ENCODE peak calls at places on chromosomes 6 and 20, in eight cellular contexts. P is heart left ventricle, X is body of pancreas, Y is uterus, F is IMR-90, H is right lobe of liver, Z is esophagus squamous epithelium, Q is esophagus muscularis mucosa. V is an unnamed sample. For H3K4me1, the result is how much of the 10 kb centered on the place peaks cover.

GRCh38 chr20:4519530-4519929 is 202.2 kb upstream of the PRND start:
- DNase-seq in Y (no peak), Q (no peak), F (no peak), P (no peak), X (no peak), H (no peak), Z (no peak), V (no peak)

GRCh38 chr6:144401736-144402733 is 116.9 kb downstream of the UTRN start:
- DNase-seq in Q (no peak), F (no peak), Y (no peak), Z (no peak), P (no peak), H (no peak), X (no peak), V (no peak)

GRCh38 chr6:12313992-12314589 is 23.9 kb downstream of the EDN1 start:
- DNase-seq in Z (no peak), Q (peak), P (no peak), H (no peak), F (peak), X (peak), Y (no peak), V (no peak)

GRCh38 chr6:36460916-36461315 is 18.1 kb downstream of the KCTD20 start:
- DNase-seq in H (no peak), Z (no peak), P (no peak), Y (no peak), Q (no peak), X (no peak), F (no peak), V (no peak)

GRCh38 chr6:47434372-47435253 is 43.0 kb upstream of the CD2AP start:
- DNase-seq in H (no peak), Z (no peak), X (no peak), Q (no peak), P (no peak), Y (no peak), F (no peak), V (no peak)

GRCh38 chr6:114194362-114195343 is 148.2 kb downstream of the HS3ST5 start:
- DNase-seq in Z (no peak), X (no peak), P (peak), H (no peak), Q (no peak), F (peak), Y (no peak), V (no peak)

GRCh38 chr6:55433446-55434130 is 106.3 kb downstream of the GFRAL start:
- DNase-seq in Q (no peak), Y (no peak), X (no peak), H (no peak), Z (no peak), F (peak), P (no peak), V (no peak)

GRCh38 chr20:34452281-34452982 is 63.8 kb upstream of the DYNLRB1 start:
- DNase-seq in X (no peak), P (no peak), H (no peak), Q (no peak), Z (no peak), Y (no peak), F (peak), V (no peak)

GRCh38 chr6:75347797-75348610 is 63.4 kb upstream of the TMEM30A start:
- DNase-seq in F (peak), Y (no peak), Q (no peak), P (no peak), H (no peak), X (no peak), Z (no peak), V (no peak)

GRCh38 chr6:166596741-166597507 is 10.4 kb upstream of the RAMACL start:
- DNase-seq in X (no peak), P (no peak), H (no peak), Q (no peak), Z (no peak), F (no peak), Y (no peak), V (no peak)

GRCh38 chr6:20688710-20689500 is 154.6 kb downstream of the CDKAL1 start:
- DNase-seq in Y (no peak), F (peak), Z (no peak), P (no peak), X (no peak), Q (no peak), H (no peak), V (no peak)

GRCh38 chr6:165883851-165884640 is 221.0 kb upstream of the PDE10A start:
- DNase-seq in Q (peak), P (no peak), F (peak), X (no peak), Z (no peak), Y (no peak), H (no peak), V (no peak)

GRCh38 chr20:47642118-47642517 is 140.4 kb downstream of the NCOA3 start:
- DNase-seq in F (no peak), Y (no peak), X (no peak), H (no peak), Z (no peak), P (no peak), Q (no peak), V (no peak)

GRCh38 chr20:20143646-20144045 is 91.3 kb downstream of the CFAP61 start:
- DNase-seq in Y (no peak), Z (no peak), Q (no peak), H (no peak), F (no peak), X (no peak), P (no peak), V (no peak)

GRCh38 chr6:56370591-56371198 is 123.3 kb upstream of the COL21A1 start:
- DNase-seq in H (no peak), P (peak), F (peak), X (peak), Y (peak), Z (no peak), Q (no peak), V (no peak)

GRCh38 chr6:1222426-1223311 is 89.2 kb upstream of the FOXQ1 start:
- DNase-seq in Q (peak), X (no peak), Z (no peak), Y (no peak), F (no peak), P (peak), H (peak), V (no peak)

GRCh38 chr6:90494067-90494773 is 92.7 kb downstream of the MAP3K7 start:
- DNase-seq in Z (no peak), X (no peak), P (no peak), H (no peak), Y (no peak), Q (no peak), F (no peak), V (peak)

GRCh38 chr6:33761922-33762629 is 15.4 kb upstream of the IP6K3 start:
- DNase-seq in H (peak), Q (no peak), X (peak), Z (no peak), F (peak), Y (peak), P (peak), V (no peak)

GRCh38 chr6:36964349-36964748 is 9.8 kb downstream of the PI16 start:
- DNase-seq in Z (no peak), P (no peak), X (no peak), Y (no peak), Q (no peak), F (no peak), H (no peak), V (no peak)

GRCh38 chr6:13362432-13362831 is 34.1 kb upstream of the TBC1D7 start:
- DNase-seq in P (no peak), F (peak), Q (no peak), H (no peak), X (no peak), Y (no peak), Z (no peak), V (no peak)

GRCh38 chr20:32479012-32479411 is 106.1 kb downstream of the NOL4L start:
- DNase-seq in Z (no peak), Y (no peak), X (peak), P (no peak), Q (no peak), F (no peak), H (no peak), V (no peak)

GRCh38 chr6:170293881-170294755 is 3.2 kb upstream of the DLL1 start:
- DNase-seq in F (no peak), Q (no peak), Z (no peak), X (no peak), H (no peak), P (no peak), Y (no peak), V (no peak)

GRCh38 chr6:101806241-101806640 is 412.7 kb downstream of the GRIK2 start:
- DNase-seq in P (no peak), Q (no peak), H (no peak), Z (no peak), Y (no peak), X (no peak), F (peak), V (no peak)

GRCh38 chr6:90297866-90298381 is 1.3 kb upstream of the BACH2 start:
- DNase-seq in Z (no peak), Y (no peak), Q (no peak), H (no peak), X (no peak), F (no peak), P (no peak), V (no peak)

GRCh38 chr6:50520325-50520724 is 193.0 kb upstream of the TFAP2D start:
- DNase-seq in X (no peak), H (no peak), Z (no peak), Y (no peak), F (no peak), P (no peak), Q (no peak), V (no peak)

GRCh38 chr6:49001856-49002255 is 461.2 kb downstream of the MMUT start:
- DNase-seq in Y (no peak), H (no peak), Z (no peak), Q (no peak), P (no peak), X (no peak), F (peak), V (no peak)

GRCh38 chr6:32639440-32640394 is 2.5 kb downstream of the HLA-DQA1 start:
- DNase-seq in P (no peak), Q (no peak), X (no peak), F (no peak), Z (no peak), H (no peak), Y (no peak), V (no peak)

GRCh38 chr6:32637883-32638282 is 677 bp downstream of the HLA-DQA1 start:
- DNase-seq in F (no peak), X (no peak), Q (no peak), H (no peak), P (no peak), Z (no peak), Y (no peak), V (no peak)

GRCh38 chr6:32638521-32639219 is 1.5 kb downstream of the HLA-DQA1 start:
- DNase-seq in H (no peak), Z (no peak), Q (no peak), F (no peak), X (no peak), P (no peak), Y (no peak), V (no peak)

GRCh38 chr6:32635526-32636123 is 1.6 kb upstream of the HLA-DQA1 start:
- DNase-seq in Z (no peak), F (no peak), H (no peak), P (no peak), Q (no peak), X (no peak), Y (no peak), V (no peak)

DNA sequence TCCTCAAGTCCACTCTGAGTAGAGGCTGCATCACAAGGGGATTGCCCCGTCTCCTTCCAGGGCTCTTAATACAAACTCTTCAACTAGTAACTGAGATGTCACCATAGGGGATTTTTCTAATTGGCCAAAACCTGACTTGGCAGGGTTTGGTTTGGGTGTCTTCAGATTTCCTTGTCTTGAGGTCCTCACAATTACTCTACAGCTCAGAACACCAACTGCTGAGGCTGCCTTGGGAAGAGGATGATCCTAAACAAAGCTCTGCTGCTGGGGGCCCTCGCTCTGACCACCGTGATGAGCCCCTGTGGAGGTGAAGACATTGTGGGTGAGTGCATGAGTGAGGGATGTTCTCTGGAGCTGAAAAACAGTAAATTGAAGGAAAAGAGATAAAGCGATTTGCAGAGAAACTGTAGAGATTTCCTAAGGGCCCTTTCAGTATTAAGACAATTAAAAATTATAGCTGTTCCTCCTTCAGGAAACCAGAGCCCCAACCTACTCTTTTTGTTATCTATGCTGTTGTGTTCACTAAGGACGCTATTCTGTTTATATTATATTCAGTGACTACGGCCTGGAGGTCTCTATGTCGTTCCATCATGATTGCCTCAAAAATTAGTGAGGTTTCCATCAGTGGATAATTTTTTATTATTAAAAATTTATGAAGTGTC is at the start of gene HLA-DQA1:
- DNase-seq in Q (no peak), Y (no peak), P (no peak), H (no peak), F (no peak), Z (no peak), X (no peak), V (no peak)
- TF ChIP-seq POLR2A in Q (no peak), Y (peak), P (no peak), H (no peak), F (no peak), Z (no peak), X (no peak), V (no peak)

GRCh38 chr20:50501970-50502745 is 8.0 kb upstream of the PTPN1 start:
- DNase-seq in Z (no peak), X (no peak), P (no peak), Y (peak), Q (no peak), F (no peak), H (peak), V (no peak)

GRCh38 chr20:50508171-50508761 is 1.9 kb upstream of the PTPN1 start:
- DNase-seq in X (no peak), Q (no peak), P (no peak), F (no peak), Z (no peak), Y (no peak), H (no peak), V (no peak)

GRCh38 chr20:50509923-50510705 is at the start of gene PTPN1:
- DNase-seq in Z (peak), P (peak), Q (peak), X (peak), Y (peak), F (peak), H (peak), V (peak)

GRCh38 chr20:50506270-50506579 is 4.0 kb upstream of the PTPN1 start:
- DNase-seq in P (no peak), Q (no peak), Z (no peak), X (no peak), F (no peak), Y (no peak), H (no peak), V (no peak)

DNA sequence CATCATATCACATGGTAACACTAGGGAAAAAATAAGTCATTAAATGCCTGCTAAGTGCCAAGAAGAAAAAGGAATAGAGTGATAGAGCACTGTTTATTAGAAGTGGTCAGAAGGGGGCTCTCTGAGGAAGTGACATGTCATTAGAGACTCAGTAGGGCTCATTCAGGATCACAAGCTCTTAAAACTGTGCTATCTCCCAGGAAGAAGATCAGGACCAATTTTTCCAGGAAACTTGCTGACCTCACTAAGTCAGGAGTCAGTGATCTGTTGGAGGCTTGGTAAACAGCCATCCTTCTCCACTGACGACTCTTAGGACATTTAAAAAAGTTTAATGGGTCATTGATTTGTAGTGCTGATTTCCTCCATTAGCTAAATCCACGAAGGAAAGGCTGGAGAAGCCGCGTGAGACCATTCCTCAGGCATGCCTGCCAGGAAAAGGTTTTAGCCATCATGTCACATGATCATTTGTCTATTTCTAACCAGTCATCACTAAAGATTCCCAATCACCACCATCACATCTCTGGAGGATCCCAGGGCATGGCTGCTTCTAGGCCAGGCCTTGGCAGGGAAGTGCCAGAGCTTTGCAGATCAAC is 5.9 kb upstream of the PTPN1 start:
- DNase-seq in X (no peak), Y (no peak), F (no peak), H (no peak), Z (no peak), Q (no peak), P (no peak), V (no peak)
- H3K27ac ChIP-seq in X (no peak), Y (peak), F (peak), H (peak), Z (no peak), Q (no peak), P (peak), V (peak)

GRCh38 chr20:36235892-36236785 is at the start of gene AAR2:
- DNase-seq in P (peak), Q (peak), X (peak), Z (no peak), F (peak), Y (peak), H (peak), V (peak)
- H3K4me1 ChIP-seq in P (under half), Q (under half), X (under half), Z (under half), F (under half), Y (under half), H (under half), V (under half)

GRCh38 chr6:15062311-15063252 is 183.3 kb upstream of the JARID2 start:
- DNase-seq in X (no peak), Q (no peak), Z (no peak), F (peak), P (no peak), H (no peak), Y (no peak), V (no peak)

GRCh38 chr6:15065603-15066002 is 180.3 kb upstream of the JARID2 start:
- DNase-seq in F (peak), X (no peak), Z (no peak), Q (no peak), H (no peak), P (no peak), Y (no peak), V (no peak)

GRCh38 chr6:15061908-15062307 is 184.0 kb upstream of the JARID2 start:
- DNase-seq in F (no peak), P (no peak), X (no peak), Q (no peak), Y (no peak), Z (no peak), H (no peak), V (no peak)

GRCh38 chr6:15063253-15063853 is 182.5 kb upstream of the JARID2 start:
- DNase-seq in H (peak), Y (no peak), Q (no peak), Z (no peak), F (peak), X (no peak), P (peak), V (no peak)

GRCh38 chr6:15066433-15067337 is 179.2 kb upstream of the JARID2 start:
- DNase-seq in X (no peak), Z (peak), Y (peak), H (peak), Q (no peak), P (peak), F (peak), V (peak)
- TF ChIP-seq POLR2A in X (no peak), Z (no peak), Y (no peak), H (no peak), Q (no peak), P (no peak), F (no peak), V (no peak)

GRCh38 chr20:44689809-44690208 is 25.4 kb upstream of the CCN5 start:
- DNase-seq in Q (no peak), Y (no peak), F (no peak), Z (no peak), X (no peak), H (no peak), P (no peak), V (no peak)
- H3K27ac ChIP-seq in Q (peak), Y (no peak), F (no peak), Z (no peak), X (no peak), H (no peak), P (peak), V (no peak)

DNA sequence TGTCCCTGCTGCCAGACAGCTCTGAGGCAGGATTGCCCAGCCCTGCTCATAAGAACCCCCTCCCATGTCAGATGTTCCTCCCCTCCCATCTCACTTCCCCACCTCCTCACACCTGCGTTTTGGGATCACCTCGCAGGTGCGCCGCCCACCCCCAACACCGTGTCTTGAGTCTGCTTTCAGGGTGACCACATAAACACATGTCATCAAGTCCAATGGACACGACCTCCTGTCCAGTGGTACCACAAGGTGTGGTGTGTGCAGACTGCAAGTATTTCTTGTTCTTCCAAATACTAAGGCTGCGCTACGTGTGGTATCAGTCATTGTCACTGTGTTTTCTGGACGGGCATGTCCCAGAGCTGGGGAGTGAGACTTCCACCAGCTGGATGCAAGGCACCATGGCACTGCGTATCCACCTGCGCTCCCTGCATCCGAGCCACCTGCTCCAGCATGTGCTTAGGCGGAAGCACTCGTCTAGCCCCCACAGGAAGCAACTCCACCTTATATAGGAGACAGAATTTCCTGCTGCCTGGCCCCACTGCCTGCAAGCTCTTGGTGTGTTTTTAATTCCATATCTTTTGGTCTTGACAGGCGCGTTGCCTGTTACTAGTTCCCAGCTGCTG is 119.7 kb upstream of the NXT1 start:
- DNase-seq in X (no peak), P (no peak), Z (no peak), H (no peak), Y (no peak), F (no peak), Q (peak), V (no peak)
- H3K4me1 ChIP-seq in X (under half), P (under half), Z (under half), H (under half), Y (under half), F (under half), Q (under half), V (under half)

GRCh38 chr20:23365390-23366165 is 3.6 kb downstream of the GZF1 start:
- DNase-seq in P (no peak), X (no peak), Q (no peak), F (no peak), Y (no peak), H (no peak), Z (no peak), V (no peak)
- TF ChIP-seq POLR2A in P (no peak), X (no peak), Q (no peak), F (peak), Y (no peak), H (no peak), Z (no peak), V (no peak)

GRCh38 chr20:17676942-17677341 is 5.1 kb downstream of the RRBP1 start:
- DNase-seq in Z (no peak), H (no peak), Y (no peak), Q (no peak), F (peak), X (no peak), P (no peak), V (no peak)

GRCh38 chr20:17680128-17680835 is 1.8 kb downstream of the RRBP1 start:
- DNase-seq in Z (no peak), P (peak), X (peak), Q (no peak), Y (peak), F (peak), H (peak), V (peak)

GRCh38 chr20:17678295-17678694 is 3.7 kb downstream of the RRBP1 start:
- DNase-seq in H (no peak), X (no peak), F (no peak), Q (no peak), Y (no peak), Z (no peak), P (no peak), V (no peak)

GRCh38 chr20:17679786-17680127 is 2.3 kb downstream of the RRBP1 start:
- DNase-seq in Q (no peak), X (no peak), F (no peak), Z (no peak), P (no peak), Y (no peak), H (no peak), V (peak)

DNA sequence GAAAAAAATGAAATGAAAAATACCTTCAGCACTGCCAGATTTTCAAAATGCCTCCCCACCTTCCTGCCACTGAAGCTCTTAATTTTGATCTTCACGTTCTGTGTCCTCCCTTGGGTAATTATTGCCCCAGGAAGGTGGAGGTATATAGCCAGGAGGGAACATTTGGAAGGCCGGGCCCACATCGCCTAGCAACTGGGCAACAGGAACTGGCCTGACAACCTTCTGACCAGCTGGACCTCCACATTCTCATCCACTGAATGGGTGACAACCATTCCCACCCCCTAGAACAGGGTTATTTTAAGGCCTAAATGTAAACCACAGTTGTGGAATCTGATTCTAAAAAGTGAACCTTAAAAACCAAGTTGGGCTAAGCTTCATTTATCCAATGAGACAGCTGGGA is 3.2 kb downstream of the RRBP1 start:
- DNase-seq in Q (no peak), X (no peak), Z (no peak), H (no peak), P (no peak), F (no peak), Y (no peak), V (no peak)
- H3K27ac ChIP-seq in Q (no peak), X (peak), Z (no peak), H (no peak), P (no peak), F (no peak), Y (no peak), V (no peak)

V was measured in ovary.